ENCODE peak calls at places on chromosomes 11 and 22, in four cellular contexts. C is K562, O is HepG2, N is GM12878. G is an unnamed sample.

GRCh38 chr22:24146190-24146616 is 35.1 kb upstream of the SUSD2 start:
- DNase-seq in C (peak), O (peak), N (no peak), G (no peak)

GRCh38 chr11:44607987-44608386 is 42.5 kb downstream of the CD82 start:
- DNase-seq in C (peak), O (no peak), N (no peak), G (no peak)

GRCh38 chr11:72851726-72852125 is 37.5 kb downstream of the ATG16L2 start:
- DNase-seq in C (no peak), O (no peak), N (no peak), G (no peak)

GRCh38 chr22:44047891-44048301 is 23.8 kb downstream of the PARVB start:
- DNase-seq in C (no peak), O (no peak), N (no peak), G (no peak)

GRCh38 chr22:19663286-19663815 is 51.0 kb upstream of the SEPTIN5 start:
- DNase-seq in C (no peak), O (no peak), N (no peak), G (no peak)

GRCh38 chr11:21896216-21896615 is 296.7 kb upstream of the ANO5 start:
- DNase-seq in C (no peak), O (no peak), N (no peak), G (no peak)

GRCh38 chr11:44622721-44623258 is 57.3 kb downstream of the CD82 start:
- DNase-seq in C (no peak), O (no peak), N (no peak), G (no peak)

GRCh38 chr22:44728761-44729261 is 23.6 kb upstream of the ARHGAP8 start:
- DNase-seq in C (no peak), O (no peak), N (no peak), G (no peak)

GRCh38 chr22:46934746-46935491 is 172.5 kb downstream of the TBC1D22A start:
- DNase-seq in C (peak), O (peak), N (peak), G (no peak)

GRCh38 chr11:117822522-117823033 is 2.0 kb downstream of the FXYD2 start:
- DNase-seq in C (no peak), O (no peak), N (no peak), G (no peak)

GRCh38 chr22:42780070-42780540 is 59.4 kb upstream of the A4GALT start:
- DNase-seq in C (peak), O (peak), N (peak), G (peak)

GRCh38 chr11:95544095-95544795 is 245.3 kb downstream of the FAM76B start:
- DNase-seq in C (no peak), O (no peak), N (no peak), G (no peak)

GRCh38 chr11:69250503-69251393 is 43.2 kb upstream of the MYEOV start:
- DNase-seq in C (no peak), O (no peak), N (no peak), G (no peak)

DNA sequence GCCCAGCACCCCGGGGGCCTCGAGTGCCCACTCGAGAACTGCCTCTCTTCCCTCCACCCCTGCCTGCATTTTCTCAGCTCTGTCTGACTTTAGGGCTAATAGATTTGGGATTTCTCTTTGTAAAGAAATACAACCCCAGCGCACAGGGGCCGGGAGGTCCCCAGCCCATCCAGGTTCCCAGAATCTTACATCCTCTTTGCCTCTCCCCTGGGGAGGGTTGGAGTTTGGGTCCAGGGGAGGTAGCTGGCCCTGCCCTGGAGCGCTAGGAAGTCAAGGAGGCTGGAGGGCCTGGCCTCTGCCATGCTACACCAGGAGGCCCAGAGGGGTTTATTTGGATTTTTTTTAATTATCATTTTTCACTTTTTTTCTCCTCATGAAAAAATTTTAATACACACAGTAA is 65.7 kb upstream of the LMO1 start:
- DNase-seq in C (no peak), O (no peak), N (no peak), G (no peak)
- TF ChIP-seq SP1 in C (no peak), O (no peak), N (no peak), G (no peak)

GRCh38 chr22:37223965-37224551 is 11.8 kb upstream of the SSTR3 start:
- DNase-seq in C (no peak), O (no peak), N (no peak), G (no peak)

GRCh38 chr22:37226514-37226913 is 14.2 kb upstream of the SSTR3 start:
- DNase-seq in C (no peak), O (no peak), N (no peak), G (no peak)

GRCh38 chr22:37226087-37226486 is 13.8 kb upstream of the SSTR3 start:
- DNase-seq in C (no peak), O (no peak), N (no peak), G (no peak)

GRCh38 chr22:37224757-37225420 is 12.6 kb upstream of the SSTR3 start:
- DNase-seq in C (no peak), O (no peak), N (no peak), G (no peak)

DNA sequence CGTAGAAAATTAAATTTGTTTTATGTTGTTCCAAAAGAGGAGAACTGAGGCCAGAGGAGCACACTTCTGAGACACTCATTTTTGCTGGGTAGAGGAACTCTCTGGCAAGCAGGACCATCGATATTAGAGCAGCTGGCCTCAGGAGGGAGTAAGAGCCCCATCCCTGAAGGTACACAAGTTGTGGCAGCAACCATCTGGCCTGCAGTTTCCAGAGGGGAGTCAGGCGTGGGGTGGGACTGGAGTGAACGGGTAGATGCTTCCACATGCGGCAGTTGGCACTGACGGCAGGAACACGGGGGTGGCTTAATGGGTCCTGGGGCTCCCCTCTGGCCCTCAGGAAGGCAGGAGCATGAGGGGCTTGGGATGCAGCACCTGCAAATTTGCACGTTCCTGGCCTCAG is 13.2 kb upstream of the SSTR3 start:
- DNase-seq in C (no peak), O (no peak), N (no peak), G (no peak)
- TF ChIP-seq FOXM1 in C (no peak), O (no peak), N (no peak), G (no peak)

DNA sequence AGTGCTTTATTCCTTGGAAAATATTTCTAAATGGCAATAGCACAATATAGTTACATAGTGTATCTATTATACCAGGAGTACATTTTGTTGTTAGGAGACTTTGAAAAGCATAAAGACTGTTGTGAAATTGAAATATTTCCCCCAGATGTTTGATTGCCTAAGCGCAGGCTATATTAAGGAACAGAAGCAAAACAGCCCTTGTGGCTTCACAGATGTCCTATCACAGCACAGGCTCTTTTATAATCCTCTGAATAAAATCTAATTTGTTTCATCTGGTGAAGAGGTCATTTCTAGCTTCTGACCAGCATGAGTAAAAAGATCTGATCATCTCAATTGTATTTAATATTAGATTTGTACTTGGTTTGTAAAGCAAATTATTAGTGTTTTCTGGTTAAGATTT is 48.2 kb downstream of the BSX start:
- DNase-seq in C (no peak), O (no peak), N (no peak), G (no peak)
- TF ChIP-seq TARDBP in C (no peak), O (no peak), N (no peak), G (no peak)

DNA sequence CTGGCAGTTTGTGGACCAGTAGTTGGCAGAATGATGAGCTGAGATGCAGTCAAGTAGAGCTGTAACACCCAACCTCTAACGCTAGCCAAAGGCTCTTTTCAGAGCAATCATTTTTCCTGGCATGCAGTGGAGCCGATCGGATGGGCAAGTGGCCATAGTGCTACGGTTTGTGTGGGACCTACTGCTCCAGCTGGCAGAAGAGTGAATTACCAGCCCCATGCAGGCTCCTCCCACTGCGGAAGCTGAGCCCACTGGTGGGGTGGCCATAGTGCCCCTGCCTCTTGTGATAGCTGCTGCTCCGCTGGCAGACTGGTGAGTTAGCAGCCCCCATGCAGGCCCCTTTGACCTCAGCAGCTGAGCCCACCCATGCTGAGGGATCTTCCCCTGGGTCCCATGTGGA is 27.0 kb upstream of the SC5D start:
- DNase-seq in C (no peak), O (no peak), N (no peak), G (peak)
- TF ChIP-seq SP1 in C (no peak), O (no peak), N (no peak), G (no peak)

DNA sequence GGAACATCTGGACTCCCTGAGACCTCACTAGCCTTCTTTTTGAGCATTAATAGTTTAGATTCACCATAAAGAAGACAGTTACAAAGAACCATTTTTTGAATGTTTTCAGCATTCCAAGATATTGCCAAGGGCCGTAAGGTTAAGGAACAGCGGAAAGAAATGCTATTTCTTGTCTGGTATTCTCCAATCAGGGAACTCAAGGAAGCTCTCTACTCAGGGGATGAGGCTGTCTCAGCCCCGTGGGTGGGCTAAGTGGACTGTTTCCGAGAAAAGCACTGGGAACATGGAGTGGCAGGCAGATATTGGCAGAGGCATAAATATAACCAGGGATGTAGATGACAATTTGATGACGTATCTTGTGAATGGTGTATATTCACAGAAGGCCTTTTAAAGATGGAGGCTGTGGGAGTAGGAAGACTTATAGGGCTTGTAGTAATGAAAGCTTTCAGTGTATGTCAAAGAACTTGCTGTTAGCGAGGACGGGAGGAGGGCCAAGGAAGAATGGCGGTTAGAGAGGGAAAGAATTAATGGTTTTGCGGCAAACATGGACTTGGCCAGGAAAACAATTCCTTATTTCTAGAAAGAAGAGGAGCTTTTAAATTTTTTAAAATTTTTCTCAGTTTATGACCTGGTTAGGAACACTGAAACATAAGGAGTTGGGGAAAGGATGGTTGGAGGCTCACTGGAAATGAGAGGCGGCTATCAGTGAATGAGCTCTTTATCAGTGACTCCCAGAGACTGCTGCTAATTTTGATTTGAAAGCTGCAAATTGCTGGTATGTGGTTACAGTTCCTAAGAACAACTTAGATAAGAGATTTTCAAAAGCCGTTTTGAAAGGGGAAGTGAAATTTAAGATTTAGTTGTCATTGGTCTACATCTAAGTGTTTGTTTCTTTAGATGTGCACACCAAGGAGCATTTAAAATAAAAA is 64.6 kb downstream of the ST3GAL4 start:
- DNase-seq in C (peak), O (no peak), N (peak), G (no peak)
- TF ChIP-seq FOXM1 in C (peak), O (no peak), N (peak), G (no peak)